ENCODE peak calls at places on chromosomes 12 and 14, in eight cellular contexts. Y is A549, Z is ovary, G is HepG2, S is suprapubic skin, T is tibial nerve, R is stomach, U is sigmoid colon. O is an unnamed sample.
A peak's percentile ranks its signal among the peaks of the same experiment; 100 is the strongest.

GRCh38 chr14:75995372-75996041 is 9.9 kb downstream of the IFT43 start:
- DNase-seq in Y (no peak), Z (peak; percentile 74), G (no peak), S (peak; percentile 84), T (peak; percentile 32), R (no peak), U (peak; percentile 86), O (peak; percentile 23)

GRCh38 chr14:99378782-99379214 is 101.9 kb downstream of the SETD3 start:
- DNase-seq in Y (peak; percentile 72), Z (no peak), G (no peak), S (no peak), T (no peak), R (no peak), U (no peak), O (peak; percentile 24)

GRCh38 chr12:66823857-66824570 is 145.1 kb upstream of the GRIP1 start:
- DNase-seq in Y (peak; percentile 51), Z (no peak), G (no peak), S (no peak), T (no peak), R (no peak), U (no peak), O (no peak)

GRCh38 chr14:33986804-33987203 is 35.9 kb upstream of the EGLN3 start:
- DNase-seq in Y (peak; percentile 87), Z (no peak), G (no peak), S (no peak), T (no peak), R (no peak), U (no peak), O (no peak)

GRCh38 chr14:60815371-60815770 is 80.8 kb downstream of the MNAT1 start:
- DNase-seq in Y (no peak), Z (no peak), G (peak; percentile 89), S (no peak), T (no peak), R (no peak), U (no peak), O (no peak)

GRCh38 chr12:20403230-20403629 is 34.9 kb downstream of the PDE3A start:
- DNase-seq in Y (no peak), Z (no peak), G (no peak), S (no peak), T (no peak), R (no peak), U (no peak), O (no peak)

GRCh38 chr12:39723831-39724230 is 104.2 kb upstream of the ABCD2 start:
- DNase-seq in Y (peak; percentile 10), Z (no peak), G (no peak), S (no peak), T (no peak), R (no peak), U (no peak), O (no peak)

GRCh38 chr12:109635717-109636116 is 62.1 kb downstream of the MVK start:
- DNase-seq in Y (no peak), Z (no peak), G (no peak), S (no peak), T (no peak), R (no peak), U (no peak), O (no peak)

GRCh38 chr14:64702493-64703392 is 1.5 kb upstream of the PLEKHG3 start:
- DNase-seq in Y (no peak), Z (no peak), G (no peak), S (peak; percentile 79), T (no peak), R (peak; percentile 80), U (peak; percentile 64), O (peak; percentile 81)

GRCh38 chr14:95526483-95527391 is 8.1 kb upstream of the GLRX5 start:
- DNase-seq in Y (no peak), Z (peak; percentile 51), G (peak; percentile 46), S (no peak), T (no peak), R (no peak), U (no peak), O (no peak)

GRCh38 chr12:92568631-92569128 is 134.1 kb upstream of the PLEKHG7 start:
- DNase-seq in Y (no peak), Z (no peak), G (no peak), S (no peak), T (no peak), R (no peak), U (no peak), O (no peak)

GRCh38 chr14:103201801-103202200 is 78.5 kb downstream of the TNFAIP2 start:
- DNase-seq in Y (no peak), Z (no peak), G (no peak), S (no peak), T (no peak), R (no peak), U (peak; percentile 60), O (no peak)

GRCh38 chr12:49580572-49581535 is 12.9 kb upstream of the MCRS1 start:
- DNase-seq in Y (peak; percentile 83), Z (peak; percentile 71), G (peak; percentile 83), S (no peak), T (peak; percentile 52), R (peak; percentile 78), U (peak; percentile 81), O (peak; percentile 76)

GRCh38 chr14:32763673-32764072 is 175.0 kb upstream of the NPAS3 start:
- DNase-seq in Y (no peak), Z (no peak), G (no peak), S (no peak), T (no peak), R (no peak), U (no peak), O (no peak)

GRCh38 chr12:71415336-71416231 is 24.0 kb upstream of the LGR5 start:
- DNase-seq in Y (peak; percentile 66), Z (no peak), G (peak; percentile 60), S (no peak), T (no peak), R (no peak), U (no peak), O (peak; percentile 11)

GRCh38 chr14:103372552-103373304 is 12.5 kb upstream of the MARK3 start:
- DNase-seq in Y (peak; percentile 78), Z (no peak), G (peak; percentile 48), S (no peak), T (no peak), R (peak; percentile 30), U (peak; percentile 37), O (no peak)

GRCh38 chr14:35818346-35819115 is 7.6 kb upstream of the BRMS1L start:
- DNase-seq in Y (peak; percentile 59), Z (no peak), G (peak; percentile 86), S (no peak), T (no peak), R (no peak), U (no peak), O (peak; percentile 32)

GRCh38 chr12:124563809-124564208 is 3.6 kb downstream of the NCOR2 start:
- DNase-seq in Y (no peak), Z (no peak), G (no peak), S (no peak), T (no peak), R (no peak), U (no peak), O (no peak)
- H3K4me1 ChIP-seq in Y (peaks cover 29% of the 10 kb centered on the region), Z (peaks cover 29% of the 10 kb centered on the region), G (peaks cover 19% of the 10 kb centered on the region), S (peaks cover 60% of the 10 kb centered on the region), T (peaks cover 70% of the 10 kb centered on the region), R (peaks cover 78% of the 10 kb centered on the region), U (no peaks in the 10 kb centered on the region), O (peaks cover 53% of the 10 kb centered on the region)

GRCh38 chr12:6553051-6553868 is 2.6 kb downstream of the IFFO1 start:
- DNase-seq in Y (no peak), Z (peak; percentile 61), G (no peak), S (no peak), T (peak; percentile 49), R (no peak), U (peak; percentile 91), O (no peak)

GRCh38 chr12:6552140-6552551 is 3.7 kb downstream of the IFFO1 start:
- DNase-seq in Y (no peak), Z (no peak), G (no peak), S (no peak), T (no peak), R (no peak), U (peak; percentile 88), O (no peak)

GRCh38 chr12:6554168-6554989 is 1.5 kb downstream of the IFFO1 start:
- DNase-seq in Y (peak; percentile 82), Z (peak; percentile 74), G (peak; percentile 77), S (no peak), T (peak; percentile 68), R (peak; percentile 79), U (peak; percentile 89), O (peak; percentile 79)

GRCh38 chr12:6556857-6557256 is 1.0 kb upstream of the IFFO1 start:
- DNase-seq in Y (no peak), Z (no peak), G (no peak), S (no peak), T (no peak), R (no peak), U (no peak), O (no peak)

GRCh38 chr12:6554990-6555691 is 701 bp downstream of the IFFO1 start:
- DNase-seq in Y (no peak), Z (peak; percentile 21), G (no peak), S (no peak), T (no peak), R (no peak), U (no peak), O (no peak)
- TF ChIP-seq EP300 in Y (no peak), Z (no peak), G (no peak), S (no peak), T (no peak), R (no peak), U (no peak), O (no peak)

DNA sequence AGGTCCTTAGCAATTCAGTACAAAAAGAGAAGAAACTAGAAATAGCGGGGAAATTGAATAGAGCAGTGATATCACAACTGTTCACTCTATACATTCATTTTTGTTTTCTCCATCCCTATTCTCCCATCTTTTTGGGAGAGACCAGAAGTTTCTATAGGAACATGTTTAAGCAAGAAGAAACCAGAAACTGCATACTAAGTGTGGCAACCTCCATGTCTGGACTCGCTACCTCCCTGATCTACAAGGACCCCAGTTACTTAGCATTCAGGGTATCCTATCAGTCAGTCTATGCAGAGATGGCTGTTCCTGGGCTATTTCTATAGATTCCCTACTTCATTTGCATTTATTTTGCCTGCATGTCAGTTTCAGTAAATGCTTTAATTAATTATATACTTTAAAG is 178.6 kb downstream of the PHLDA1 start:
- DNase-seq in Y (no peak), Z (no peak), G (no peak), S (no peak), T (no peak), R (no peak), U (no peak), O (no peak)
- H3K4me1 ChIP-seq in Y (peaks cover 32% of the 10 kb centered on the region), Z (peaks cover 7% of the 10 kb centered on the region), G (peaks cover 10% of the 10 kb centered on the region), S (peaks cover 5% of the 10 kb centered on the region), T (peaks cover 9% of the 10 kb centered on the region), R (peaks cover 15% of the 10 kb centered on the region), U (no peaks in the 10 kb centered on the region), O (peaks cover 4% of the 10 kb centered on the region)

DNA sequence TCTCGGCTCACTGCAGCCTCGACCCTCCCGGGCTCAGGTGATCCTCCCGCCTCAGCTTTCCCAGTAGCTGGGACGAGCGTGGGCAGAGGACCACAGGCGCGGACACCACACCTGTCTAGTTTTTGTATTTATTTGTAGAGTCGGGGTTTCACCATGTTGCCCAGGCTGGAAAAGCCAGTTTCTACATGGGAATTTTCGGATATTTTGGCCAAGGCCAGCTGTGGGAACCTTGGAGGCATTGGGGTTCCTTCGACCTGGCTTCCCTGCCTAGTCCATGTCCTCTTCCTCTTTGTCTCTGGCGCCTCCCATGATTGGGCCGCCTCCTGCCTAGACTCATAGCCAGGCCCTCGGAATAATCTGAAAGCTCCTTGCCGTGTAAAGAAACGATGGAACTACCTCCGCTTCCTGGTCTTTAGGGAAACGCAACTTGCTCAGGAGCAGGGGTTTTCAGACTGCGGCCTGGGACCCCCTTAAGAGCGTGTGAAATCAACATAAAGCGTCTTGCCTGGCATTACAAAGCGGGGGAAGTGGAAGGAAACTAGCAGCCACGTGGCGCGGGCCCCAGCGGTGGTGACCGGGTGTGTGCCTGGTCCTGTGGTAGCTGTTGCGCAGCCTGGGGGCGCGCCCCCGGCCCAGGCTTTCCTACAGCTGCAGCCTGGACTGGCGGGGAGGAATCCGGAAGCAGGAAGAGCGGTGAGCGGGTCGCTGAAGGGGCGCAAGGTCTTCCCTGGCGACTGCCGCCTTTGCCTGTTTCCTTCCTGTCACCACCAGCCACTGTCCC is 1.4 kb upstream of the HSP90AA1 start:
- DNase-seq in Y (no peak), Z (peak; percentile 45), G (no peak), S (no peak), T (peak; percentile 43), R (peak; percentile 51), U (peak; percentile 80), O (peak; percentile 56)
- TF ChIP-seq EP300 in Y (no peak), Z (no peak), G (no peak), S (no peak), T (peak; percentile 46), R (no peak), U (no peak), O (no peak)

O was measured in transverse colon.